ENCODE peak calls at places on chromosomes 1 and 21, in seven cellular contexts. M is stomach, Y is GM12878, E is K562, V is transverse colon, U is sigmoid colon, H is esophagus muscularis mucosa. Q is an unnamed sample.
A peak's percentile ranks its signal among the peaks of the same experiment; 100 is the strongest.

GRCh38 chr1:53172751-53173498 is 23.7 kb upstream of the CPT2 start:
- DNase-seq in M (no peak), Y (no peak), E (no peak), V (peak; percentile 41), U (no peak), H (no peak), Q (no peak)

GRCh38 chr1:93864175-93864574 is 14.8 kb downstream of the DNTTIP2 start:
- DNase-seq in M (no peak), Y (no peak), E (no peak), V (no peak), U (no peak), H (no peak), Q (no peak)

GRCh38 chr1:46179138-46180081 is 3.1 kb upstream of the P3R3URF start:
- DNase-seq in M (peak; percentile 87), Y (no peak), E (peak; percentile 91), V (peak; percentile 88), U (peak; percentile 92), H (peak; percentile 94), Q (peak; percentile 87)

GRCh38 chr1:161790587-161791317 is 24.6 kb downstream of the ATF6 start:
- DNase-seq in M (no peak), Y (no peak), E (no peak), V (no peak), U (no peak), H (no peak), Q (no peak)

GRCh38 chr1:184186167-184186566 is 134.6 kb downstream of the TSEN15 start:
- DNase-seq in M (no peak), Y (no peak), E (no peak), V (no peak), U (no peak), H (no peak), Q (no peak)

GRCh38 chr1:230153655-230154296 is 86.7 kb downstream of the GALNT2 start:
- DNase-seq in M (no peak), Y (no peak), E (no peak), V (no peak), U (peak; percentile 77), H (no peak), Q (peak; percentile 73)

GRCh38 chr1:82392513-82392912 is 591.8 kb downstream of the ADGRL2 start:
- DNase-seq in M (no peak), Y (no peak), E (no peak), V (no peak), U (no peak), H (no peak), Q (no peak)

GRCh38 chr1:163174524-163175437 is 27.9 kb downstream of the RGS5 start:
- DNase-seq in M (peak; percentile 66), Y (no peak), E (peak; percentile 23), V (peak; percentile 52), U (peak; percentile 80), H (no peak), Q (no peak)

GRCh38 chr1:159775716-159776115 is 5.0 kb upstream of the DUSP23 start:
- DNase-seq in M (no peak), Y (no peak), E (no peak), V (no peak), U (no peak), H (no peak), Q (no peak)

GRCh38 chr1:12173631-12174121 is 6.9 kb downstream of the TNFRSF1B start:
- DNase-seq in M (peak; percentile 73), Y (no peak), E (peak; percentile 65), V (peak; percentile 82), U (no peak), H (no peak), Q (peak; percentile 82)

GRCh38 chr1:150514260-150514659 is 1.3 kb upstream of the FALEC start:
- DNase-seq in M (no peak), Y (no peak), E (no peak), V (no peak), U (no peak), H (no peak), Q (no peak)

GRCh38 chr1:54697896-54698295 is 17.8 kb upstream of the TTC4 start:
- DNase-seq in M (no peak), Y (no peak), E (no peak), V (no peak), U (no peak), H (no peak), Q (no peak)

GRCh38 chr1:163168053-163168452 is 34.7 kb downstream of the RGS5 start:
- DNase-seq in M (no peak), Y (no peak), E (no peak), V (no peak), U (no peak), H (no peak), Q (no peak)

GRCh38 chr1:205664399-205665108 is 15.8 kb downstream of the SLC45A3 start:
- DNase-seq in M (peak; percentile 68), Y (no peak), E (no peak), V (peak; percentile 55), U (no peak), H (no peak), Q (peak; percentile 59)

GRCh38 chr1:50080904-50081586 is 27.7 kb upstream of the ELAVL4 start:
- DNase-seq in M (no peak), Y (no peak), E (no peak), V (no peak), U (no peak), H (no peak), Q (no peak)

GRCh38 chr1:89725016-89725380 is 92.1 kb downstream of the LRRC8C start:
- DNase-seq in M (no peak), Y (no peak), E (no peak), V (peak; percentile 10), U (no peak), H (no peak), Q (no peak)

GRCh38 chr1:226603976-226604845 is 55.6 kb downstream of the STUM start:
- DNase-seq in M (no peak), Y (no peak), E (peak; percentile 31), V (no peak), U (peak; percentile 58), H (no peak), Q (peak; percentile 44)

GRCh38 chr1:150843489-150843888 is 32.9 kb downstream of the ARNT start:
- DNase-seq in M (no peak), Y (no peak), E (no peak), V (no peak), U (no peak), H (no peak), Q (no peak)

GRCh38 chr1:53067886-53068285 is 5.9 kb downstream of the PODN start:
- DNase-seq in M (no peak), Y (no peak), E (no peak), V (no peak), U (no peak), H (no peak), Q (no peak)

GRCh38 chr21:34968414-34969333 is 80.4 kb downstream of the RUNX1 start:
- DNase-seq in M (no peak), Y (no peak), E (no peak), V (no peak), U (no peak), H (no peak), Q (no peak)

GRCh38 chr1:221779771-221780170 is 37.9 kb upstream of the DUSP10 start:
- DNase-seq in M (no peak), Y (no peak), E (no peak), V (no peak), U (no peak), H (no peak), Q (no peak)

GRCh38 chr1:150613061-150613920 is 16.1 kb downstream of the ENSA start:
- DNase-seq in M (no peak), Y (peak; percentile 79), E (peak; percentile 26), V (peak; percentile 69), U (no peak), H (no peak), Q (no peak)

GRCh38 chr1:117017062-117017461 is 15.5 kb downstream of the CD101 start:
- DNase-seq in M (no peak), Y (no peak), E (no peak), V (no peak), U (no peak), H (no peak), Q (no peak)

GRCh38 chr1:192629602-192630001 is 6.3 kb upstream of the RGS13 start:
- DNase-seq in M (no peak), Y (no peak), E (no peak), V (no peak), U (no peak), H (no peak), Q (no peak)

GRCh38 chr1:221302357-221303147 is 423.3 kb downstream of the HLX start:
- DNase-seq in M (no peak), Y (no peak), E (no peak), V (no peak), U (no peak), H (no peak), Q (no peak)

GRCh38 chr21:15206514-15206913 is 141.7 kb upstream of the NRIP1 start:
- DNase-seq in M (no peak), Y (peak; percentile 8), E (no peak), V (no peak), U (no peak), H (no peak), Q (no peak)

GRCh38 chr1:161779393-161779792 is 13.3 kb downstream of the ATF6 start:
- DNase-seq in M (no peak), Y (no peak), E (no peak), V (no peak), U (no peak), H (no peak), Q (no peak)

GRCh38 chr1:64043976-64044375 is 159.4 kb upstream of the UBE2U start:
- DNase-seq in M (no peak), Y (no peak), E (no peak), V (no peak), U (no peak), H (no peak), Q (no peak)

GRCh38 chr1:74673351-74674111 is at the start of gene ERICH3:
- DNase-seq in M (no peak), Y (no peak), E (no peak), V (no peak), U (no peak), H (no peak), Q (peak; percentile 79)
- H3K27ac ChIP-seq in M (no peak within 1 kb of the TSS), Y (no peak within 1 kb of the TSS), E (no peak within 1 kb of the TSS), V (no peak within 1 kb of the TSS), U (no peak within 1 kb of the TSS), H (no peak within 1 kb of the TSS), Q (no peak within 1 kb of the TSS)

GRCh38 chr1:8691662-8692061 is 125.8 kb downstream of the RERE start:
- DNase-seq in M (no peak), Y (no peak), E (no peak), V (no peak), U (no peak), H (no peak), Q (no peak)
- TF ChIP-seq EP300 in M (no peak), Y (no peak), E (no peak), V (no peak), U (no peak), H (no peak), Q (no peak)

GRCh38 chr1:155893389-155894142 is 17.6 kb downstream of the RIT1 start:
- DNase-seq in M (no peak), Y (no peak), E (no peak), V (no peak), U (no peak), H (no peak), Q (no peak)
- TF ChIP-seq POLR2AphosphoS5 in M (peak; percentile 45), Y (no peak), E (no peak), V (peak; percentile 16), U (no peak), H (peak; percentile 53), Q (no peak)

GRCh38 chr1:198934901-198935301 is 296.1 kb downstream of the PTPRC start:
- DNase-seq in M (no peak), Y (peak; percentile 42), E (no peak), V (no peak), U (no peak), H (no peak), Q (no peak)
- H3K27ac ChIP-seq in M (no peak overlapping the region), Y (peak overlapping the region; percentile 29), E (no peak overlapping the region), V (peak overlapping the region; percentile 72), U (no peak overlapping the region), H (peak overlapping the region; percentile 63), Q (peak overlapping the region; percentile 82)

Q was measured in upper lobe of left lung.